ENCODE peak calls at places on chromosomes 13 and 19, in six cellular contexts. N is tibial nerve, A is nucleus accumbens, P is NCI-H2081, Q is RWPE1, L is HAP-1. Y is an unnamed sample.

GRCh38 chr19:8208119-8208709 is 956 bp upstream of the CERS4 start:
- DNase-seq in N (no peak), A (peak), P (no peak), Q (no peak), L (no peak), Y (no peak)

GRCh38 chr13:113663934-113664333 is 3.1 kb upstream of the GRK1 start:
- DNase-seq in N (peak), A (no peak), P (no peak), Q (no peak), L (no peak), Y (no peak)

GRCh38 chr13:69579351-69579750 is 528.3 kb upstream of the ATXN8OS start:
- DNase-seq in N (no peak), A (no peak), P (no peak), Q (no peak), L (no peak), Y (no peak)

GRCh38 chr13:44667950-44668349 is 91.8 kb upstream of the TSC22D1 start:
- DNase-seq in N (no peak), A (no peak), P (no peak), Q (no peak), L (no peak), Y (no peak)

GRCh38 chr19:29694669-29695627 is 20.1 kb downstream of the C19orf12 start:
- DNase-seq in N (peak), A (peak), P (no peak), Q (peak), L (peak), Y (no peak)

GRCh38 chr13:114125589-114125988 is 6.8 kb downstream of the RASA3 start:
- DNase-seq in N (no peak), A (no peak), P (no peak), Q (no peak), L (no peak), Y (no peak)

GRCh38 chr13:100722517-100722916 is 47.9 kb upstream of the TMTC4 start:
- DNase-seq in N (no peak), A (no peak), P (no peak), Q (no peak), L (no peak), Y (no peak)

GRCh38 chr13:39397866-39398265 is 205.1 kb downstream of the LHFPL6 start:
- DNase-seq in N (no peak), A (no peak), P (no peak), Q (no peak), L (no peak), Y (no peak)

GRCh38 chr19:31132753-31133110 is 216.5 kb downstream of the TSHZ3 start:
- DNase-seq in N (no peak), A (no peak), P (no peak), Q (no peak), L (no peak), Y (no peak)

GRCh38 chr13:53250272-53250875 is 221.8 kb downstream of the OLFM4 start:
- DNase-seq in N (no peak), A (no peak), P (peak), Q (peak), L (peak), Y (peak)